ENCODE peak calls at places on chromosomes 11 and 22, in nine cellular contexts. F is HEK293T, E is PC-3, Q is Caco-2, B is hippocampal formation, T is astrocyte of the spinal cord, C is LoVo, I is cardiac fibroblast, A is right lobe of liver. D is an unnamed sample.

GRCh38 chr22:42282943-42283287 is 12.5 kb upstream of the TCF20 start:
- DNase-seq in F (no peak), E (no peak), Q (no peak), B (no peak), T (no peak), C (no peak), I (no peak), A (no peak), D (no peak)

GRCh38 chr11:111539426-111540113 is 950 bp upstream of the LAYN start:
- DNase-seq in F (no peak), E (no peak), Q (no peak), B (no peak), T (no peak), C (no peak), I (no peak), A (no peak), D (no peak)

GRCh38 chr11:28417601-28418323 is 309.6 kb downstream of the METTL15 start:
- DNase-seq in F (no peak), E (peak), Q (no peak), B (no peak), T (no peak), C (no peak), I (no peak), A (no peak), D (no peak)

GRCh38 chr11:68727783-68728182 is 23.5 kb downstream of the TESMIN start:
- DNase-seq in F (no peak), E (no peak), Q (no peak), B (no peak), T (peak), C (no peak), I (peak), A (no peak), D (no peak)

GRCh38 chr22:47345025-47345424 is 582.6 kb downstream of the TBC1D22A start:
- DNase-seq in F (no peak), E (no peak), Q (no peak), B (no peak), T (no peak), C (no peak), I (no peak), A (no peak), D (no peak)

GRCh38 chr11:131037873-131038272 is 121.6 kb upstream of the SNX19 start:
- DNase-seq in F (no peak), E (peak), Q (peak), B (no peak), T (no peak), C (no peak), I (no peak), A (no peak), D (no peak)

GRCh38 chr11:17602105-17603001 is 55.3 kb downstream of the OTOG start:
- DNase-seq in F (no peak), E (no peak), Q (no peak), B (no peak), T (no peak), C (no peak), I (no peak), A (no peak), D (no peak)

GRCh38 chr22:16601437-16602223 is 9.0 kb upstream of the CCT8L2 start:
- DNase-seq in F (no peak), E (no peak), Q (no peak), B (peak), T (no peak), C (no peak), I (no peak), A (no peak), D (no peak)

GRCh38 chr11:48043998-48044512 is 63.7 kb downstream of the PTPRJ start:
- DNase-seq in F (no peak), E (no peak), Q (no peak), B (no peak), T (no peak), C (no peak), I (no peak), A (no peak), D (no peak)

GRCh38 chr11:16605440-16605970 is 132.9 kb upstream of the C11orf58 start:
- DNase-seq in F (peak), E (no peak), Q (peak), B (no peak), T (peak), C (peak), I (no peak), A (peak), D (no peak)

GRCh38 chr22:29840498-29840897 is 2.4 kb upstream of the ASCC2 start:
- DNase-seq in F (no peak), E (no peak), Q (no peak), B (no peak), T (no peak), C (no peak), I (peak), A (no peak), D (no peak)

GRCh38 chr11:76808996-76809395 is 25.8 kb downstream of the TSKU start:
- DNase-seq in F (no peak), E (no peak), Q (peak), B (no peak), T (no peak), C (no peak), I (no peak), A (no peak), D (no peak)